ENCODE peak calls at places on chromosome X, in four cellular contexts. U, Y, K and I are unnamed samples.

GRCh38 chrX:50154429-50154828 is 46.4 kb downstream of the AKAP4 start:
- DNase-seq in K (no peak), Y (no peak), U (no peak), I (no peak)

GRCh38 chrX:3815896-3816664 is 102.6 kb upstream of the PRKX start:
- DNase-seq in K (peak), U (peak), Y (peak), I (peak)

GRCh38 chrX:124594017-124594651 is 247.8 kb downstream of the SH2D1A start:
- DNase-seq in U (no peak), K (peak), Y (no peak), I (no peak)

GRCh38 chrX:128781506-128781905 is 729.3 kb upstream of the ACTRT1 start:
- DNase-seq in Y (peak), U (no peak), K (peak), I (peak)

GRCh38 chrX:25156323-25156722 is 140.6 kb upstream of the ARX start:
- DNase-seq in K (no peak), U (no peak), Y (no peak), I (no peak)

GRCh38 chrX:116204947-116205346 is 34.4 kb downstream of the AGTR2 start:
- DNase-seq in K (peak), Y (no peak), U (no peak), I (no peak)

GRCh38 chrX:41688835-41689234 is at the start of gene GPR34:
- DNase-seq in U (no peak), K (no peak), Y (no peak), I (no peak)

GRCh38 chrX:12026481-12026880 is 111.8 kb upstream of the FRMPD4 start:
- DNase-seq in K (no peak), Y (no peak), U (no peak), I (no peak)

GRCh38 chrX:13968198-13968597 is 61.5 kb downstream of the GEMIN8 start:
- DNase-seq in Y (no peak), K (no peak), U (no peak), I (no peak)

GRCh38 chrX:101655540-101655939 is 4.1 kb downstream of the ARMCX2 start:
- DNase-seq in U (no peak), K (no peak), Y (no peak), I (no peak)

GRCh38 chrX:120269379-120270035 is 18.9 kb downstream of the ZBTB33 start:
- DNase-seq in Y (no peak), K (no peak), U (no peak), I (no peak)

GRCh38 chrX:106035064-106035463 is 3.5 kb downstream of the SERPINA7 start:
- DNase-seq in K (peak), U (no peak), Y (no peak), I (no peak)

GRCh38 chrX:29308726-29309125 is 721.5 kb downstream of the IL1RAPL1 start:
- DNase-seq in U (no peak), K (peak), Y (no peak), I (peak)

GRCh38 chrX:10190367-10190766 is 33.6 kb downstream of the CLCN4 start:
- DNase-seq in K (peak), Y (no peak), U (peak), I (no peak)

GRCh38 chrX:123830309-123830708 is 29.5 kb upstream of the XIAP start:
- DNase-seq in K (no peak), U (no peak), Y (no peak), I (no peak)

GRCh38 chrX:24498975-24499374 is 33.9 kb downstream of the PDK3 start:
- DNase-seq in U (peak), Y (no peak), K (no peak), I (no peak)

GRCh38 chrX:153900806-153901752 is 3.4 kb upstream of the AVPR2 start:
- DNase-seq in Y (no peak), U (peak), K (peak), I (peak)

DNA sequence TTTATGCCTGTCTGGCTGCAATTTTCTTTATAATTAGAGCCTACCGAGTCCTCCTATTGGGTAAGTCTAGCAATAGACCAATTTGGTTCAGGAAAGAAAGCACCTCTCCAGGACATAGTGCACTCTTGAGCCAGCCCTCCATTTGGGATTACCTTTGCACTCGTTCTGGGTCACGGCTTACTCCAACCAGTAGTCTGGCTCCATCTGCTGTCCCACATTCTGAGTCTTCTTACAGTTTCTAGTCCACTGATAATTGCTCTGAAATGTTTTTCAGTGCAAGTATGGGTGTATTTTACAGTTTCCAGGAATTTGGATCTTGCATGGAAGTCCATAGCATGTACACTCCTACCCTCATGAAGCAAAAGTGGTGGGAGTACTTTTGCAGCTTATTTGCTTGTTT is 34.8 kb upstream of the USP51 start:
- DNase-seq in Y (no peak), U (peak), K (peak), I (no peak)
- H3K56ac ChIP-seq in Y (no peak), U (no peak), K (no peak), I (no peak)

GRCh38 chrX:111543212-111543762 is 31.8 kb downstream of the SERTM2 start:
- DNase-seq in K (peak), U (no peak), Y (no peak), I (peak)
- H3K9ac ChIP-seq in K (no peak), U (no peak), Y (no peak), I (no peak)

GRCh38 chrX:134315893-134316292 is 78.9 kb downstream of the CCDC160 start:
- DNase-seq in Y (no peak), K (no peak), U (no peak), I (no peak)

GRCh38 chrX:134313418-134313817 is 76.4 kb downstream of the CCDC160 start:
- DNase-seq in K (no peak), U (no peak), Y (no peak), I (no peak)
- H3K56ac ChIP-seq in K (no peak), U (no peak), Y (no peak), I (no peak)

DNA sequence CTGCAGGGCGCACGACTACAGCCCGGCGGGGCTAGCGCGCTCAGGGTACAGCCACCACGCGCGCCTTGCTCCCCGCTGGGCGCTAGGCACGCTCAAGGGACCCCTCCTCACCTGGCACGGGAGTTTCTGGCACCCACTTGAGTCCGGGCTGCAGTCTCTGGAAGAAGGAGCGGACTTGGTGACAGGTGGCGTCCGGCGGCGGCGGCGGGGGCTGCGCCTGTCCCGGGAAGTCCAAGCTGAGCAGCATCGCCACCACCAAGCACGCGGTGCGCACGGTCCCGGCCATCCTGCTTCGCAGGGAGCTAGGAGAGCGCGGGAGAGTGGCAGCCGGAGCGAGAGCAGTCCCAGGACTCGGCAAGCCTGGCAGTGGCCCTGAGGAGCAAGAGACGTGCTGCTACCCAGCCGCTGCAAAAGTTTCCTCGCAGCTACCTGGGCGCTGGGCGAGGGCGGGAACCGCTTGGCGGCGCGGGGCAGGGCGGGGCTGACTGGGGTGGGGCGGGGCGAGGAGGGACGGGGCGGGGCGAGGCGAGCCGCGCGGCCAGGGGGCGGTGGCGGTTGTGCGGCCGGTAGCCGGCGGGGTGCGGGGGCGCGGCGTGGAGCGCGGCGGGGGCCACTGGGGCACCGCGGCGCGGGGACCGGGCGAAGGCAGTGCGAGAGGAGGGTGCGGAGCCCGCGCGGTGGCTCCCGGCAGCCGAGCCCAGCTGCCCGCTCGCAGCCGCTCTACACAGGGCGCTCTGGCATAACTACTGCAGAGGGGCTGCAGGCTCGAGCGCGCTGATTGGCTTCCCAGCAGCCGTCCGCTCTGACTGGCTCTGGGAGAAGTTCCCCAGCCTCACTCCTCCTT is at the start of gene GPC3:
- DNase-seq in Y (peak), U (peak), K (peak), I (peak)
- H3K9ac ChIP-seq in Y (no peak), U (no peak), K (no peak), I (no peak)

GRCh38 chrX:16143968-16144367 is 20.6 kb downstream of the GRPR start:
- DNase-seq in K (no peak), Y (no peak), U (no peak), I (no peak)

GRCh38 chrX:16140448-16140847 is 17.1 kb downstream of the GRPR start:
- DNase-seq in K (no peak), Y (no peak), U (no peak), I (no peak)

GRCh38 chrX:16137416-16138107 is 14.2 kb downstream of the GRPR start:
- DNase-seq in Y (no peak), K (no peak), U (no peak), I (no peak)

GRCh38 chrX:16138108-16138427 is 14.7 kb downstream of the GRPR start:
- DNase-seq in K (peak), U (no peak), Y (no peak), I (no peak)

GRCh38 chrX:16140983-16141382 is 17.6 kb downstream of the GRPR start:
- DNase-seq in Y (no peak), K (no peak), U (no peak), I (no peak)
- H3K56ac ChIP-seq in Y (no peak), K (no peak), U (no peak), I (no peak)

GRCh38 chrX:1587161-1587560 is 4.2 kb upstream of the AKAP17A start:
- DNase-seq in U (no peak), Y (peak), K (no peak), I (no peak)
- H3K9ac ChIP-seq in U (no peak), Y (no peak), K (no peak), I (no peak)

DNA sequence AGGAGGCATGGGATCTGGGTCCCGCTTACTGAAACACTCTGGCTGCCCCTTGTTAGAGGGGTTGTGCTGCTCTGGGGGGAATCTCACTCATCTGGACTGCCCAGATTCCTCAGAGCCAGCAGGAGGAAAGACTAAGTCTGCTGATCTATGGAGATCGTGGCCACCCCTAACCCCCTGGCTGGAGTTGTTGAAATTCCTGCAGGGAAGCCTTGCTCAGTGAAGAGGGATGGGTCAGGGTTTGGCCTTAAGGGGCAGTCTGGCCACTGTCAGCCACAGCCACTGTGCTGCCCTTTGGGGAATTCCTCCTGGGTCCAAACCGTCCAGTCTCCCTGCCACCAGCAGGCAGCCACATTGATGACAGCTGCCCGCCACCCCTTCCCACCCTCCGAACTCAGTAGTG is 362.0 kb upstream of the AMOT start:
- DNase-seq in U (no peak), K (no peak), Y (no peak), I (no peak)
- H3K56ac ChIP-seq in U (no peak), K (no peak), Y (no peak), I (no peak)

GRCh38 chrX:71052721-71053120 is 15.4 kb downstream of the SNX12 start:
- DNase-seq in U (no peak), K (no peak), Y (no peak), I (no peak)

GRCh38 chrX:71058116-71058515 is 10.0 kb downstream of the SNX12 start:
- DNase-seq in K (no peak), Y (no peak), U (no peak), I (no peak)

GRCh38 chrX:71056857-71057256 is 11.3 kb downstream of the SNX12 start:
- DNase-seq in K (no peak), U (peak), Y (no peak), I (no peak)

GRCh38 chrX:71053217-71053621 is 14.9 kb downstream of the SNX12 start:
- DNase-seq in U (no peak), Y (peak), K (peak), I (peak)
- H3K9ac ChIP-seq in U (no peak), Y (peak), K (peak), I (no peak)